ENCODE peak calls at places on chromosomes 12 and 14, in four cellular contexts. One of them, this sample, is unnamed.
A peak's percentile ranks its signal among the peaks of the same experiment; 100 is the strongest.

GRCh38 chr14:24013654-24014514 is 25.2 kb downstream of the DHRS4L2 start:
- DNase-seq in A549: peak; percentile 77
- DNase-seq in HepG2: peak; percentile 92
- DNase-seq in K562: peak; percentile 59
- DNase-seq in this sample: no peak

GRCh38 chr12:65828711-65829339 is 4.5 kb downstream of the HMGA2 start:
- DNase-seq in A549: no peak
- DNase-seq in K562: no peak
- DNase-seq in HepG2: no peak
- DNase-seq in this sample: no peak

GRCh38 chr12:6238875-6239274 is 38.7 kb downstream of the CD9 start:
- DNase-seq in HepG2: no peak
- DNase-seq in A549: no peak
- DNase-seq in K562: no peak
- DNase-seq in this sample: no peak

GRCh38 chr12:128737292-128737966 is 86.3 kb downstream of the SLC15A4 start:
- DNase-seq in HepG2: no peak
- DNase-seq in A549: no peak
- DNase-seq in K562: no peak
- DNase-seq in this sample: no peak

GRCh38 chr12:122184522-122184921 is 1.6 kb downstream of the LRRC43 start:
- DNase-seq in A549: no peak
- DNase-seq in K562: no peak
- DNase-seq in HepG2: no peak
- DNase-seq in this sample: no peak

GRCh38 chr12:86698581-86698980 is 442.4 kb upstream of the MGAT4C start:
- DNase-seq in K562: no peak
- DNase-seq in A549: no peak
- DNase-seq in HepG2: no peak
- DNase-seq in this sample: no peak

GRCh38 chr14:21072781-21073339 is 2.8 kb downstream of the ARHGEF40 start:
- DNase-seq in HepG2: no peak
- DNase-seq in A549: no peak
- DNase-seq in K562: no peak
- DNase-seq in this sample: no peak

GRCh38 chr12:115481141-115481540 is 796.4 kb downstream of the MED13L start:
- DNase-seq in A549: no peak
- DNase-seq in HepG2: peak; percentile 32
- DNase-seq in K562: no peak
- DNase-seq in this sample: no peak

GRCh38 chr14:68198713-68199464 is 379.3 kb downstream of the RAD51B start:
- DNase-seq in K562: no peak
- DNase-seq in A549: no peak
- DNase-seq in HepG2: peak; percentile 2
- DNase-seq in this sample: no peak

GRCh38 chr12:132228535-132229422 is 84.5 kb downstream of the NOC4L start:
- DNase-seq in K562: no peak
- DNase-seq in A549: no peak
- DNase-seq in HepG2: no peak
- DNase-seq in this sample: no peak

GRCh38 chr12:100473050-100473715 is 483 bp upstream of the NR1H4 start:
- DNase-seq in HepG2: no peak
- DNase-seq in A549: no peak
- DNase-seq in K562: no peak
- DNase-seq in this sample: no peak

GRCh38 chr12:54404061-54405004 is 14.7 kb downstream of the ITGA5 start:
- DNase-seq in K562: peak; percentile 69
- DNase-seq in HepG2: peak; percentile 40
- DNase-seq in A549: peak; percentile 66
- DNase-seq in this sample: peak; percentile 69
- TF ChIP-seq PHF8 in K562: no peak
- TF ChIP-seq PHF8 in HepG2: no peak
- TF ChIP-seq PHF8 in A549: no peak
- TF ChIP-seq PHF8 in this sample: no peak

GRCh38 chr12:131114942-131115584 is 161.4 kb downstream of the ADGRD1 start:
- DNase-seq in A549: no peak
- DNase-seq in K562: no peak
- DNase-seq in HepG2: no peak
- DNase-seq in this sample: no peak
- TF ChIP-seq PHF8 in A549: no peak
- TF ChIP-seq PHF8 in K562: no peak
- TF ChIP-seq PHF8 in HepG2: no peak
- TF ChIP-seq PHF8 in this sample: no peak

GRCh38 chr12:109020136-109020535 is 732 bp downstream of the SVOP start:
- DNase-seq in K562: no peak
- DNase-seq in A549: no peak
- DNase-seq in HepG2: no peak
- DNase-seq in this sample: no peak
- TF ChIP-seq PHF8 in K562: no peak
- TF ChIP-seq PHF8 in A549: no peak
- TF ChIP-seq PHF8 in HepG2: no peak
- TF ChIP-seq PHF8 in this sample: no peak

DNA sequence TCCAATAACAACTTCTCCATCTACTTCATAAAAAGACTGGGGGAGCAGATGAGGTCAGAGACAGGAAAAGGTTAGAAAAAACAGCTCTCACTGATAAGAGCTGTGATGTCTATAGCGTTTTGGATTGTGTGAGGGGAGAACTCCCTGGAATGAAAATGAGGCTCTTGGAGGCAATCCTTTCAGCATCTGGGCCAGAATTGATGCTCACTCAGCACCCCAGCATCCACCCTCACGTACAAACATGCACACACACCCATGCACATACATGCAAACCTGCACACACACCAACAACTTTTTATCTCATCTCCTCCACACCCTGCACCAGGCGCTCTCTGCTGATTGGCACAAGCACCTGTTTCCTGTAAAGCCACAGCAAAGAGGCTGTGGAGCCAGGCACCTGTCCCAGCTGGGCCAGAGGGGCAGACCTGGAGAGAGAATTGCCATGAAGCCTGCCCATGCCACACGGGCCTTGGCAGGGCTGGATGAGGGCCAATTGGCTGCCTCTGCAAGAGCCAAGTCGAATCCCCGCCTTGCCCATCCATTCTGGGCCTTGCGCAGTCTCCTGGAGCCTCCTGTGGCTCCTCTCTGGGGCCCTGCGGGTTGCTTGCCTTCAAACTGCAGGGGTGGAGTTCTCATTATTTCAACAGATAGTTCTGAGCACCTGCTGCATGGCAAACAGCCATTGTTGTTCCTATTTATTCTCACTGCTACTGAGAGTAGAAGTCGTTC is 53.1 kb downstream of the SYNE3 start:
- DNase-seq in A549: no peak
- DNase-seq in HepG2: no peak
- DNase-seq in K562: no peak
- DNase-seq in this sample: no peak
- TF ChIP-seq PHF8 in A549: no peak
- TF ChIP-seq PHF8 in HepG2: no peak
- TF ChIP-seq PHF8 in K562: no peak
- TF ChIP-seq PHF8 in this sample: no peak

DNA sequence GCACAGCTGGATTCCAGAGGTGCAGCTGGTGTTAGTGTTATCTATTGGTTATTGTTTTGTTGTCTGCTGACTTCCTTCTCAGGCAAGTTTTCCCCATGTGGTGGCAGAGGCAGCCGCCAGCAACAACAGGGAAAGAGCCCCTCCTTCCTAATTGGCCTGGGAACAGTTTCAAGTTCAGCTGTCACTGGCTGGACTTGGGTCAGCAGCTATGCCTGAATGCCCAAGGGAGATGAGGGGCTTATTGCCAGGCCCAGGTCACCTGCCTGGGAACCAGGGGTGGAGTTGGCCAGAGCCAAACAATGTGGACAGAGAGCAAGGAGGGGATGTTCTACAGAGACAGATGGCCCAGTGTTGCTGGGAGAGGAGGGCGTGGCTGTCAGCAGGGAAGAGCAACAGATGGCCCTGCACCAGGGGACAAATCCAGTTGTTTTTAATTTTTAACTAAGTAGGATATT is 38.3 kb downstream of the TPCN1 start:
- DNase-seq in HepG2: peak; percentile 78
- DNase-seq in K562: peak; percentile 35
- DNase-seq in A549: no peak
- DNase-seq in this sample: no peak
- TF ChIP-seq PHF8 in HepG2: no peak
- TF ChIP-seq PHF8 in K562: no peak
- TF ChIP-seq PHF8 in A549: no peak
- TF ChIP-seq PHF8 in this sample: no peak

DNA sequence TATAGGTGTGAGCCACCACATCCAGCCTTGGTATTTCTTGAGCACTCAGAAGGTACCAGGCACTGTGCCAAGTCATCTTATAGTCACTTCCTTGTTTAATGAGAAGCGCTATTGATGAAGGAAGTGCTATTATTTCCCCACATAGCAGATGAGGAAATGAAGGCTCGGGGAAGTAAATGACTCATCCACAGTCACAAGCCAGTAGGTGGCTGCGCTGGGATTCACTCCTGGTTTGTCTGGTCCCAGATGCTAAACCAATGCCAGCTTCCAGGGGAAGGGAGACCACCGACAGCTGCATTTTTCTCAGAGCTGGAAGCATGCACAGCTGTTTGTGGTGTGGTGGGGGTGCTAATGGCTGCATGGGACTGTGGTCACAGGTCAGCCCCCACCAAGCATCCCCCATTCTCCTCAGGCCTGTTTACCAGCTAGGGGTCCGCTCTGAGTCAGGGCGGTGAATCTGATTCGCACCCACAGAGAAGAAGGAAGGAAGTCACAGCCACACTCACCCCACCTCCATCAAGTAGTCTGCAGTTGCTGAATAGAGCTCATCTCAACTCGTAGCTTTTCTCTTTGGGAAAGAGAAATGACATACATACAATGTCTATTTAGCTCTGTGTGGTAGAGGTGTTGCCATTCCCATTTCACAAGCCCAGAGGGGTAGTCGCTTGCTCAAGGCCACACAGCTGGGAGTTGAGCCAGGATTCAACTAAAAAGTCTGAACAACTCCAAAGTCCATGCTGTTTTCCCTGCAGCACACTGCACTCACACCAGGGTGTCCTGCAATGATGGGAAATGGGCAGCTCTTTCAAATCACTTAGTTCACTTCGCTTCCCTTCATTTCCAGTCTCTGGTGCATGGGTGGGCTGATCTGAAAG is 6.3 kb upstream of the LTBP2 start:
- DNase-seq in HepG2: peak; percentile 90
- DNase-seq in K562: no peak
- DNase-seq in A549: peak; percentile 80
- DNase-seq in this sample: no peak
- TF ChIP-seq PHF8 in HepG2: no peak
- TF ChIP-seq PHF8 in K562: no peak
- TF ChIP-seq PHF8 in A549: no peak
- TF ChIP-seq PHF8 in this sample: no peak